ENCODE peak calls at places on chromosomes 5 and 9, in five cellular contexts. U, B, F, L and S are unnamed samples. For H3K4me1, the result is how much of the 10 kb centered on the place peaks cover.

GRCh38 chr5:131536211-131536826 is 98.7 kb downstream of the RAPGEF6 start:
- DNase-seq in U (no peak), B (no peak), F (no peak), L (no peak), S (no peak)

GRCh38 chr9:122498883-122499288 is 11.7 kb upstream of the OR1J2 start:
- DNase-seq in U (peak), B (peak), F (peak), L (no peak), S (peak)

GRCh38 chr5:112240011-112240410 is 179.1 kb downstream of the EPB41L4A start:
- DNase-seq in U (no peak), B (no peak), F (no peak), L (no peak), S (no peak)

GRCh38 chr5:171425596-171426244 is 6.3 kb downstream of the FGF18 start:
- DNase-seq in U (no peak), B (no peak), F (peak), L (peak), S (no peak)

GRCh38 chr5:94544784-94545318 is 73.6 kb downstream of the KIAA0825 start:
- DNase-seq in U (no peak), B (no peak), F (no peak), L (no peak), S (no peak)

GRCh38 chr5:168455201-168455600 is 31.1 kb upstream of the RARS1 start:
- DNase-seq in U (no peak), B (no peak), F (no peak), L (no peak), S (no peak)

GRCh38 chr9:86977205-86977835 is 30.0 kb upstream of the GAS1 start:
- DNase-seq in U (no peak), B (no peak), F (no peak), L (no peak), S (no peak)

GRCh38 chr5:38316544-38317224 is 58.3 kb downstream of the EGFLAM start:
- DNase-seq in U (no peak), B (no peak), F (no peak), L (no peak), S (no peak)

GRCh38 chr9:121717141-121717749 is 65.8 kb downstream of the DAB2IP start:
- DNase-seq in U (no peak), B (no peak), F (no peak), L (no peak), S (no peak)

GRCh38 chr5:35030426-35030825 is 17.3 kb downstream of the AGXT2 start:
- DNase-seq in U (no peak), B (no peak), F (no peak), L (no peak), S (no peak)

GRCh38 chr9:109012876-109013677 is at the start of gene CTNNAL1:
- DNase-seq in U (peak), B (peak), F (peak), L (peak), S (peak)

GRCh38 chr9:116717150-116717549 is 30.0 kb downstream of the TRIM32 start:
- DNase-seq in U (no peak), B (no peak), F (no peak), L (no peak), S (no peak)

GRCh38 chr9:94812343-94812742 is 85.8 kb downstream of the AOPEP start:
- DNase-seq in U (no peak), B (no peak), F (no peak), L (no peak), S (no peak)

GRCh38 chr9:100427366-100428263 is 672 bp downstream of the MSANTD3 start:
- DNase-seq in U (no peak), B (peak), F (peak), L (peak), S (no peak)

GRCh38 chr5:86862093-86862492 is 244.4 kb downstream of the COX7C start:
- DNase-seq in U (no peak), B (no peak), F (no peak), L (no peak), S (no peak)

GRCh38 chr9:36843964-36844363 is 190.1 kb downstream of the PAX5 start:
- DNase-seq in U (no peak), B (no peak), F (no peak), L (no peak), S (no peak)

GRCh38 chr5:157602505-157602904 is 26.9 kb upstream of the ADAM19 start:
- DNase-seq in U (no peak), B (no peak), F (no peak), L (no peak), S (no peak)

GRCh38 chr5:68012429-68012828 is 203.1 kb upstream of the PIK3R1 start:
- DNase-seq in U (no peak), B (no peak), F (no peak), L (no peak), S (no peak)

GRCh38 chr5:141654298-141654697 is 3.1 kb upstream of the FCHSD1 start:
- DNase-seq in U (no peak), B (no peak), F (no peak), L (no peak), S (no peak)

DNA sequence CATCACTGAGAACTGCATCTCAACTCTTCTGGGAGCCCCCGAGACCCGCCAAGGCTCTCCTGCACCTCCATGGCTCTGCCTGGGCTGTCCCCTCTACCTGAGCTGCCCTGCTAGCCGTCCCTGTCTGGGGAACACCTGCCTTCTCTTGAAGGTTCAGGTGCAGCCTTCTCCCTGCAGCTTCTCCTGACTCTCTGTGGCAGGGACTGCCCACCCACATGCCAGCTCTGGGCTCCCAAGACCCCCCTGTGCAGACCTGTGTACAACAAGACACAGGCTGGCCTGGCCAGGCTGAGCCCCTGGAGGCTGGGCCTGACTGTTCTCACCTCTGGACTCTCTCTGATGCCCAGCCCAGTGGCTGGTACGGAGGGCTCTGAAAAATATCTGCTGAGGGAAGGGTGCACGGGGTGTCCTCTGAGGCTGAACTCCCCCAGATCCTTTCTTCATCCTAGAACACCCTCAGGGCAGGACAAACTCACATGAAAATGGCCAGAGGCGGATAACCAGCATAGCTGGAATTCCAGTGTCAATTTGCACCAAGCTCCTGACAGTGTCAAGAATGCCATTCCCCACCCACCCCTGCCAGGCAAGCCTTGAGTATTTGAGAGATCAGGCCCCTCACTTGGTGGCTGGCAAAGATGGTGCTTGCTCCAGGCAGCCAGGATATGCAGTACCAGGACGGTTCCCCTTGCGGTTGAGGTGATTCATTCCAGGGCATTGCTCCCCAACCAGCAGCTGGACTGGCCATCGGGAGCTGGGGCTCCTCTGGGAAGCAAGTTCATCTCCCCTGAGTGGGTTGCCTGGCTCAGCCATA is 40.9 kb upstream of the SLC25A51 start:
- DNase-seq in U (no peak), B (no peak), F (peak), L (no peak), S (peak)
- H3K4me1 ChIP-seq in U (under half), B (under half), F (under half), L (under half), S (under half)

GRCh38 chr9:71685988-71686387 is 82.3 kb downstream of the CEMIP2 start:
- DNase-seq in U (no peak), B (no peak), F (no peak), L (no peak), S (no peak)
- H3K4me1 ChIP-seq in U (under half), B (under half), F (under half), L (under half), S (under half)

GRCh38 chr9:135888126-135888765 is 19.1 kb downstream of the CAMSAP1 start:
- DNase-seq in U (no peak), B (no peak), F (no peak), L (peak), S (no peak)

GRCh38 chr9:135885100-135885853 is 22.1 kb downstream of the CAMSAP1 start:
- DNase-seq in U (no peak), B (no peak), F (no peak), L (peak), S (no peak)

GRCh38 chr9:135887585-135888050 is 19.7 kb downstream of the CAMSAP1 start:
- DNase-seq in U (peak), B (peak), F (peak), L (peak), S (no peak)

GRCh38 chr9:135886147-135886981 is 21.0 kb downstream of the CAMSAP1 start:
- DNase-seq in U (no peak), B (no peak), F (no peak), L (peak), S (no peak)

GRCh38 chr9:135887021-135887507 is 20.3 kb downstream of the CAMSAP1 start:
- DNase-seq in U (no peak), B (no peak), F (no peak), L (peak), S (no peak)
- H3K4me1 ChIP-seq in U (half or more), B (under half), F (under half), L (half or more), S (under half)

DNA sequence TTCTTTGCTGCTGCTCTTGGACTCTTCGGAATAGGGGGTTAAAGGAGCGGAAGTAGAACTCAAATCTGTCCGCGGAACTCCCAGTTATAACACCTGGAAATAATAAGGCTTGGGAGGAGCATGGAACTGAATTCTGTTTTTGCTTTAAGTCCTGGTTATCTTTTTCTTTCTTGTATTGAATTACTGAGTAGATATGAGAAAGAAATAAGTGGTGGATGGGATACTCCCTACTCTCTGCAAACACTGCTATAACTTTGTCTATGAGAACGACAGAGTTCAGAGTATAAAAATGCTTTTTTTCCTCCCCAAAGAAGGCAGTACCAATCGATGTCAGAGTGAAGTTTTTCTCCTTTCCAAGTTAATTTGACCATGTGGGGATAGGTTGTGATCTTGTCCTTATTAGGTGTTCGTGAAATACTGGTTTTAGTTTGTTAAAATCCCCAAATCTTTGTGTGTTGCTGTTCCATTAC is 1.2 kb downstream of the RIC1 start:
- DNase-seq in U (peak), B (peak), F (no peak), L (no peak), S (no peak)
- H3K4me1 ChIP-seq in U (half or more), B (under half), F (under half), L (half or more), S (under half)

GRCh38 chr9:72131206-72131605 is 18.0 kb upstream of the GDA start:
- DNase-seq in U (no peak), B (no peak), F (no peak), L (no peak), S (no peak)
- H3K4me1 ChIP-seq in U (under half), B (under half), F (under half), L (under half), S (under half)

DNA sequence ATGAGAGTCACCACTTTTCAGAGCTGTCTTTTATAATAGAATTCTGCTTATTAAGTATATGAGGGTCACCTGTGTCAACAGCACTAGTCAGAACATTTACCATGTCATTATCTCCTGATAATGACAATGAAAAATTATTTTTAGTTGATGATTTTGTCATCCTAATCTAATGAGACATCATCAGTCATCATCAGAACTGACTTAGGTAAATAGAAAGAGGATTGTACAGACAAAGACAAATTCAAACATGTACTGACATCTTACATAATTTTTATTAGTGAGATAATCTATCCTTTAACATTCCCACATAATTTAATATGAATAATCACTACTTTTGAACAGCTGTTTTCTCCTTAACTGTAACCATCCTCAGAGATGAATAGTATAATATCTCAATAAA is 22.6 kb downstream of the CDH9 start:
- DNase-seq in U (no peak), B (no peak), F (no peak), L (no peak), S (no peak)
- H3K4me1 ChIP-seq in U (under half), B (under half), F (under half), L (under half), S (under half)

GRCh38 chr5:50447228-50447627 is 6.1 kb upstream of the EMB start:
- DNase-seq in U (no peak), B (no peak), F (no peak), L (no peak), S (no peak)

GRCh38 chr5:50445281-50445949 is 4.3 kb upstream of the EMB start:
- DNase-seq in U (peak), B (peak), F (no peak), L (no peak), S (no peak)

GRCh38 chr5:50447940-50448339 is 6.9 kb upstream of the EMB start:
- DNase-seq in U (no peak), B (no peak), F (no peak), L (no peak), S (no peak)
- H3K4me1 ChIP-seq in U (under half), B (under half), F (under half), L (under half), S (under half)

GRCh38 chr5:107766439-107766838 is 95.7 kb upstream of the EFNA5 start:
- DNase-seq in U (no peak), B (no peak), F (no peak), L (no peak), S (no peak)
- H3K4me1 ChIP-seq in U (under half), B (under half), F (under half), L (under half), S (under half)

DNA sequence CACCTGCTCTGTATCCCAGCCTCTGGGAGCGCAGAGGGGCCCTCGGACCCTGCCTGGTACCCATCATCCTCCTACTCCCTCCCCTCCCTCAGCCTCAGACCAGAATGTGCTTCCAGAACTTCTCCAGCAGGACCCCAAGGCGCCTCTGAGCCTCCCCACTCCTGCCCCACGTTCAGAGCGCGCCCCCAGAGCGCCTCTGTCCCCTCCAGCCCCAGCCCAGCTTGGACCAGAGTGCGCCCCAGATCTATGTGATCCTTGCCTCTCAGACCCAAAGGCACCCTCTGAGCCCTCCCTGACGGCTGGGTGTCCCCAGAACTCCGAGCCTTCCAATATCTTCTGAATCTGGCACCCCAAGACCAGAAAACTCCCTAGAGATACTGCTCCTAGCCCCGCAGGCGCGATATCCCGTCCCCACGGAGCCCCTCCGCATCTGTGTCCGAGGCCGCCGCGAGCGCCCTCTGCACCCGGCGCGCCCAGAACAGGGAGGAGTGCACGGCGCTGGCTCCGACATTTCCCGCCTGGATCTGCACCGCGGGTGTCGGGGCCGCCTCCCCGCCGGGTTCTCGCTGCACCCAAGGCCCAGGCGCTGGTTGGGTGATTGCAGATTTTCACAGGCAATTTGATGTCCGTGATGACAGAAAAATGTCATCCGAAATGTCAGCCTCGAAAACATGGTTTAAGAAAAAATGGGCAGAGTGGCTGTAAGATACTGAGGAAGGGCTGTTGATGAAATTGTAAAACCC is 522 bp downstream of the BHMT start:
- DNase-seq in U (no peak), B (no peak), F (peak), L (peak), S (no peak)
- H3K4me1 ChIP-seq in U (under half), B (under half), F (under half), L (under half), S (under half)

DNA sequence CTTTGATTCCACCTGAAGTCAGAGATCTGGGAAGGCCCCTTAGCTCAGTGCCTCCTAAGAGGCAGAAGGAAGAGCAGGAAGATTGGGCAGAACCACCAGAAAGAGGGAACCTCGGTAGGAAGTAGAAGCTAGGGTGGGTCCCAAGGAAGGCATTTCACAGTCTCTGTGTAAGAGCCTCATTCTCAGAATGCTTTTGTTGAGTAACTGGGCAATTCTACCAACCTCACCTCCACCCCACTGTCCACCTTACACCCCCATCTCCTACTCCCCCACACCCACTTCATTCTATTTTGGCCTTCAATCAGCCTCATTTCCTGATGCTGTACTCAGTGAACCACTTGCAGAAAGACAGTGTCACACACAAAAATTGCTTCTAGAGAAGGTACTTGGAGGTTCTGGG is 3.5 kb downstream of the HBEGF start:
- DNase-seq in U (no peak), B (no peak), F (no peak), L (no peak), S (no peak)
- H3K4me1 ChIP-seq in U (under half), B (under half), F (under half), L (half or more), S (under half)